ENCODE peak calls at places on chromosomes 4 and X, in ten cellular contexts. R is left ventricle myocardium inferior, K is DND-41, Q is transverse colon, Y is sigmoid colon, E is IMR-90, B is A673, P is upper lobe of right lung, T is OCI-LY7, Z is endodermal cell. J is an unnamed sample.
A peak's percentile ranks its signal among the peaks of the same experiment; 100 is the strongest.

GRCh38 chrX:110204986-110205385 is 112.9 kb downstream of the AMMECR1 start:
- DNase-seq in R (no peak), K (no peak), Q (no peak), Y (no peak), E (peak; percentile 80), B (no peak), P (no peak), T (no peak), Z (no peak), J (no peak)

GRCh38 chr4:76308548-76308947 is 2.0 kb downstream of the STBD1 start:
- DNase-seq in R (peak; percentile 74), K (no peak), Q (no peak), Y (no peak), E (no peak), B (no peak), P (no peak), T (no peak), Z (no peak), J (no peak)

GRCh38 chr4:182189107-182189878 is 53.9 kb upstream of the TENM3 start:
- DNase-seq in R (no peak), K (no peak), Q (no peak), Y (no peak), E (peak; percentile 94), B (peak; percentile 80), P (no peak), T (no peak), Z (no peak), J (no peak)

GRCh38 chrX:132612990-132613564 is 124.2 kb upstream of the MBNL3 start:
- DNase-seq in R (peak; percentile 19), K (peak; percentile 46), Q (peak; percentile 27), Y (no peak), E (peak; percentile 4), B (peak; percentile 47), P (peak; percentile 67), T (peak; percentile 49), Z (peak; percentile 76), J (peak; percentile 47)

GRCh38 chrX:45799576-45799975 is 598.9 kb upstream of the DIPK2B start:
- DNase-seq in R (no peak), K (no peak), Q (no peak), Y (no peak), E (no peak), B (no peak), P (no peak), T (no peak), Z (no peak), J (no peak)

GRCh38 chrX:129984196-129984962 is 1.9 kb downstream of the BCORL1 start:
- DNase-seq in R (peak; percentile 28), K (peak; percentile 58), Q (peak; percentile 28), Y (peak; percentile 67), E (no peak), B (no peak), P (peak; percentile 73), T (peak; percentile 14), Z (peak; percentile 68), J (peak; percentile 64)

GRCh38 chrX:123424546-123424945 is 240.5 kb downstream of the GRIA3 start:
- DNase-seq in R (no peak), K (no peak), Q (no peak), Y (no peak), E (peak; percentile 27), B (no peak), P (no peak), T (no peak), Z (no peak), J (no peak)

GRCh38 chr4:18880850-18881249 is 859.3 kb upstream of the LCORL start:
- DNase-seq in R (no peak), K (no peak), Q (no peak), Y (no peak), E (no peak), B (no peak), P (no peak), T (no peak), Z (no peak), J (no peak)

GRCh38 chrX:73758253-73758652 is 195.3 kb downstream of the CHIC1 start:
- DNase-seq in R (no peak), K (no peak), Q (no peak), Y (no peak), E (no peak), B (no peak), P (no peak), T (no peak), Z (no peak), J (no peak)
- H3K4me1 ChIP-seq in R (no peaks in the 10 kb centered on the region), K (no peaks in the 10 kb centered on the region), Q (no peaks in the 10 kb centered on the region), Y (no peaks in the 10 kb centered on the region), E (no peaks in the 10 kb centered on the region), B (no peaks in the 10 kb centered on the region), P (no peaks in the 10 kb centered on the region), T (no peaks in the 10 kb centered on the region), Z (no peaks in the 10 kb centered on the region), J (no peaks in the 10 kb centered on the region)

GRCh38 chr4:98663226-98664006 is 5.0 kb upstream of the TSPAN5 start:
- DNase-seq in R (peak; percentile 20), K (no peak), Q (peak; percentile 21), Y (no peak), E (no peak), B (no peak), P (no peak), T (no peak), Z (no peak), J (no peak)

GRCh38 chr4:98662619-98663225 is 4.3 kb upstream of the TSPAN5 start:
- DNase-seq in R (no peak), K (no peak), Q (no peak), Y (no peak), E (peak; percentile 9), B (no peak), P (no peak), T (no peak), Z (peak; percentile 88), J (no peak)

GRCh38 chr4:98661356-98662054 is 3.1 kb upstream of the TSPAN5 start:
- DNase-seq in R (no peak), K (no peak), Q (no peak), Y (no peak), E (peak; percentile 58), B (no peak), P (no peak), T (no peak), Z (peak; percentile 73), J (no peak)

GRCh38 chr4:98659741-98660507 is 1.5 kb upstream of the TSPAN5 start:
- DNase-seq in R (no peak), K (no peak), Q (no peak), Y (no peak), E (peak; percentile 58), B (peak; percentile 40), P (no peak), T (no peak), Z (no peak), J (no peak)

DNA sequence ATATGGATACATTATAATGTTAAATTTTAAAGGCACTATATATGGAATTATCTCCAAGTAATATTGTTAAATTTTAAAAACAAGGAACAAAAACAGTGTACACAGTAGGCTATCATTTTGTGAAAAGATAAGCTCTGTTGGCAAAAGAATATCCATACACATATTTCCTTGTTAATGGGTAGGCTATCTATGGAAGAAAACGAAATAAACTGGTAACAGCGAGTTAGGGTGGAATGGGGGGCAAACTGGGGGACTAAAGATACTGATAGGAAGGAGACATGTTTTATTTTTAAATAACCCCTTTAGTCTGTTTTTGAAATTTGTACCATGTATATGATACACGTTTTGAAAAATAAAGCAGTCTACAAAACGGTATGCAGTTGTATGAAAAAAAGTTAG is 3.6 kb upstream of the TSPAN5 start:
- DNase-seq in R (no peak), K (no peak), Q (no peak), Y (no peak), E (no peak), B (no peak), P (no peak), T (no peak), Z (no peak), J (no peak)
- H3K4me3 ChIP-seq in R (no peak overlapping the region), K (no peak overlapping the region), Q (no peak overlapping the region), Y (no peak overlapping the region), E (no peak overlapping the region), B (no peak overlapping the region), P (no peak overlapping the region), T (no peak overlapping the region), Z (no peak overlapping the region), J (no peak overlapping the region)

DNA sequence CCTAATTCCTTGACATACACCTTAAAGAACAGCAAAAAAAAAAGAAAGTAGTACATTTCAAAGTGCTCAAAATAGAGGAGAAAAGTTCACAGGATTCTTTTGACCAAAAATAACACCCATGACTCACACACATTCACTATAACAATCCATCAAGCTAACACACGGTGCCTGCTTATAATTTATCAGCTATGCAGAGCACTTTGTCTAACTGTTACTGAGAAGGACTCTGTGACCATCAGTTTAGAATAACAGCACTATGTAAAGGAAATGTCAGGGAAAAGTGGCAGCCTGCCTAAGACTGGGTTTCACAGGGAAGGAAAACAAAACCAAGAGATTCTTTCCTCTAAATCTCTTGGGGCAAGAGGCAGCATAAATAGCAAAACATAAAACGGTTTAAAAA is 54.8 kb downstream of the CCDC149 start:
- DNase-seq in R (no peak), K (no peak), Q (no peak), Y (no peak), E (peak; percentile 78), B (no peak), P (no peak), T (no peak), Z (no peak), J (no peak)
- H3K4me1 ChIP-seq in R (peaks cover 28% of the 10 kb centered on the region), K (no peaks in the 10 kb centered on the region), Q (no peaks in the 10 kb centered on the region), Y (no peaks in the 10 kb centered on the region), E (peaks cover 8% of the 10 kb centered on the region), B (no peaks in the 10 kb centered on the region), P (peaks cover 10% of the 10 kb centered on the region), T (no peaks in the 10 kb centered on the region), Z (no peaks in the 10 kb centered on the region), J (no peaks in the 10 kb centered on the region)

GRCh38 chrX:134239016-134239415 is 2.0 kb downstream of the CCDC160 start:
- DNase-seq in R (no peak), K (no peak), Q (no peak), Y (no peak), E (no peak), B (no peak), P (no peak), T (no peak), Z (no peak), J (no peak)

GRCh38 chrX:134237363-134237702 is 351 bp downstream of the CCDC160 start:
- DNase-seq in R (no peak), K (no peak), Q (no peak), Y (no peak), E (no peak), B (no peak), P (no peak), T (no peak), Z (no peak), J (no peak)

GRCh38 chrX:134235236-134235635 is 1.7 kb upstream of the CCDC160 start:
- DNase-seq in R (no peak), K (no peak), Q (no peak), Y (no peak), E (no peak), B (no peak), P (no peak), T (no peak), Z (no peak), J (no peak)

GRCh38 chrX:134240209-134240608 is 3.2 kb downstream of the CCDC160 start:
- DNase-seq in R (no peak), K (no peak), Q (no peak), Y (no peak), E (no peak), B (no peak), P (no peak), T (no peak), Z (no peak), J (no peak)

GRCh38 chrX:134236690-134237362 is at the start of gene CCDC160:
- DNase-seq in R (peak; percentile 47), K (no peak), Q (peak; percentile 30), Y (peak; percentile 64), E (no peak), B (no peak), P (peak; percentile 73), T (no peak), Z (peak; percentile 90), J (peak; percentile 43)
- H3K4me3 ChIP-seq in R (peak within 1 kb of the TSS; percentile 67), K (no peak within 1 kb of the TSS), Q (peak within 1 kb of the TSS; percentile 51), Y (peak within 1 kb of the TSS; percentile 60), E (peak within 1 kb of the TSS; percentile 41), B (peak within 1 kb of the TSS; percentile 37), P (peak within 1 kb of the TSS; percentile 43), T (no peak within 1 kb of the TSS), Z (peak within 1 kb of the TSS; percentile 77), J (no peak within 1 kb of the TSS)

J was measured in mucosa of descending colon.